ENCODE peak calls at places on chromosomes 5 and 9, in four cellular contexts. N is HuH-7, K is dermis blood vessel endothelial cell, Z is GM23338. L is an unnamed sample.

GRCh38 chr5:141958113-141958512 is at the start of gene PCDH12:
- DNase-seq in N (no peak), K (peak; percentile 93), Z (peak; percentile 42), L (no peak)

GRCh38 chr9:90546200-90546599 is 96.4 kb downstream of the DIRAS2 start:
- DNase-seq in N (no peak), K (no peak), Z (peak; percentile 32), L (peak; percentile 20)

GRCh38 chr5:64147849-64148441 is 17.7 kb upstream of the RNF180 start:
- DNase-seq in N (peak; percentile 51), K (peak; percentile 69), Z (peak; percentile 73), L (peak; percentile 67)

GRCh38 chr9:3863686-3864085 is 337.9 kb upstream of the RFX3 start:
- DNase-seq in N (no peak), K (no peak), Z (no peak), L (no peak)

GRCh38 chr9:134163374-134164196 is 779 bp downstream of the RNU6ATAC start:
- DNase-seq in N (peak; percentile 85), K (peak; percentile 66), Z (peak; percentile 78), L (no peak)

GRCh38 chr5:145483211-145483610 is 351.9 kb downstream of the PRELID2 start:
- DNase-seq in N (no peak), K (no peak), Z (no peak), L (no peak)

GRCh38 chr9:84701801-84702200 is 32.3 kb downstream of the NTRK2 start:
- DNase-seq in N (no peak), K (no peak), Z (no peak), L (no peak)

GRCh38 chr9:132472599-132472998 is 62.6 kb downstream of the CFAP77 start:
- DNase-seq in N (no peak), K (no peak), Z (no peak), L (no peak)

GRCh38 chr9:132235125-132235524 is 73.3 kb downstream of the NTNG2 start:
- DNase-seq in N (no peak), K (no peak), Z (no peak), L (no peak)

GRCh38 chr9:104905931-104906330 is 22.0 kb downstream of the ABCA1 start:
- DNase-seq in N (no peak), K (peak; percentile 19), Z (no peak), L (no peak)

GRCh38 chr5:147857302-147858129 is 21.0 kb upstream of the SCGB3A2 start:
- DNase-seq in N (no peak), K (peak; percentile 79), Z (peak; percentile 84), L (peak; percentile 84)

GRCh38 chr5:45385321-45386058 is 310.7 kb downstream of the HCN1 start:
- DNase-seq in N (no peak), K (peak; percentile 97), Z (no peak), L (no peak)

GRCh38 chr9:29697011-29697410 is 2123.7 kb upstream of the C9orf72 start:
- DNase-seq in N (no peak), K (no peak), Z (no peak), L (no peak)

GRCh38 chr9:33450747-33451146 is 3.4 kb upstream of the AQP3 start:
- DNase-seq in N (no peak), K (no peak), Z (no peak), L (no peak)

GRCh38 chr5:138438003-138438723 is 694 bp upstream of the REEP2 start:
- DNase-seq in N (no peak), K (no peak), Z (no peak), L (no peak)

GRCh38 chr5:90843443-90843842 is 284.8 kb downstream of the ADGRV1 start:
- DNase-seq in N (no peak), K (no peak), Z (no peak), L (no peak)

GRCh38 chr9:75233011-75233410 is 144.7 kb downstream of the OSTF1 start:
- DNase-seq in N (no peak), K (no peak), Z (no peak), L (no peak)

GRCh38 chr5:174533771-174534221 is 190.6 kb upstream of the MSX2 start:
- DNase-seq in N (no peak), K (no peak), Z (no peak), L (no peak)

GRCh38 chr9:127898433-127899199 is 787 bp downstream of the ST6GALNAC6 start:
- DNase-seq in N (peak; percentile 74), K (peak; percentile 80), Z (peak; percentile 56), L (no peak)

GRCh38 chr9:92671323-92671722 is 1.4 kb upstream of the IPPK start:
- DNase-seq in N (no peak), K (peak; percentile 84), Z (peak; percentile 40), L (no peak)

GRCh38 chr5:80935811-80936385 is 24.3 kb upstream of the RASGRF2 start:
- DNase-seq in N (peak; percentile 21), K (peak; percentile 66), Z (peak; percentile 68), L (no peak)

GRCh38 chr9:134591082-134591571 is 50.5 kb upstream of the COL5A1 start:
- DNase-seq in N (no peak), K (no peak), Z (no peak), L (no peak)

GRCh38 chr5:173549644-173550043 is 66.8 kb downstream of the BOD1 start:
- DNase-seq in N (no peak), K (no peak), Z (no peak), L (no peak)

GRCh38 chr9:9498147-9498546 is 1114.7 kb downstream of the PTPRD start:
- DNase-seq in N (no peak), K (no peak), Z (no peak), L (no peak)

GRCh38 chr5:34684281-34684979 is 28.3 kb downstream of the RAI14 start:
- DNase-seq in N (peak; percentile 32), K (peak; percentile 90), Z (peak; percentile 58), L (no peak)

L was measured in T47D.